ENCODE peak calls at places on chromosomes 16 and 17, in four cellular contexts. D is GM12878, E is HepG2, H is K562. G is an unnamed sample.

GRCh38 chr17:27893834-27894503 is 804 bp upstream of the LYRM9 start:
- DNase-seq in E (no peak), D (no peak), H (no peak), G (no peak)

GRCh38 chr17:62916684-62917571 is 49.1 kb upstream of the TANC2 start:
- DNase-seq in E (no peak), H (peak), D (no peak), G (no peak)

GRCh38 chr17:28743243-28744103 is at the start of gene TRAF4:
- DNase-seq in H (peak), E (peak), D (no peak), G (peak)

GRCh38 chr17:42248351-42249179 is 27.6 kb downstream of the STAT5B start:
- DNase-seq in D (peak), E (peak), H (no peak), G (no peak)

GRCh38 chr17:45722161-45722560 is 62.0 kb upstream of the CRHR1 start:
- DNase-seq in D (no peak), H (peak), E (peak), G (no peak)

GRCh38 chr17:41824086-41824485 is 11.3 kb downstream of the FKBP10 start:
- DNase-seq in D (no peak), E (no peak), H (no peak), G (no peak)

GRCh38 chr16:56609463-56609921 is 1.1 kb downstream of the MT2A start:
- DNase-seq in H (peak), D (peak), E (peak), G (no peak)

GRCh38 chr16:77780378-77780837 is 8.0 kb upstream of the VAT1L start:
- DNase-seq in D (no peak), H (no peak), E (peak), G (no peak)

GRCh38 chr17:83103200-83103937 is 24.0 kb downstream of the METRNL start:
- DNase-seq in D (no peak), H (peak), E (no peak), G (no peak)

GRCh38 chr17:17840751-17841591 is 4.2 kb upstream of the SREBF1 start:
- DNase-seq in E (peak), D (no peak), H (peak), G (no peak)

GRCh38 chr17:82035488-82035887 is 2.0 kb downstream of the DCXR start:
- DNase-seq in D (no peak), E (no peak), H (no peak), G (no peak)

GRCh38 chr17:49496866-49497146 is 1.7 kb downstream of the NGFR start:
- DNase-seq in H (no peak), E (no peak), D (no peak), G (no peak)

GRCh38 chr17:49495842-49496182 is 719 bp downstream of the NGFR start:
- DNase-seq in H (no peak), E (no peak), D (no peak), G (no peak)

GRCh38 chr17:49494399-49494798 is 694 bp upstream of the NGFR start:
- DNase-seq in H (no peak), D (no peak), E (no peak), G (no peak)

GRCh38 chr17:49496183-49496865 is 1.2 kb downstream of the NGFR start:
- DNase-seq in D (no peak), H (peak), E (no peak), G (peak)

DNA sequence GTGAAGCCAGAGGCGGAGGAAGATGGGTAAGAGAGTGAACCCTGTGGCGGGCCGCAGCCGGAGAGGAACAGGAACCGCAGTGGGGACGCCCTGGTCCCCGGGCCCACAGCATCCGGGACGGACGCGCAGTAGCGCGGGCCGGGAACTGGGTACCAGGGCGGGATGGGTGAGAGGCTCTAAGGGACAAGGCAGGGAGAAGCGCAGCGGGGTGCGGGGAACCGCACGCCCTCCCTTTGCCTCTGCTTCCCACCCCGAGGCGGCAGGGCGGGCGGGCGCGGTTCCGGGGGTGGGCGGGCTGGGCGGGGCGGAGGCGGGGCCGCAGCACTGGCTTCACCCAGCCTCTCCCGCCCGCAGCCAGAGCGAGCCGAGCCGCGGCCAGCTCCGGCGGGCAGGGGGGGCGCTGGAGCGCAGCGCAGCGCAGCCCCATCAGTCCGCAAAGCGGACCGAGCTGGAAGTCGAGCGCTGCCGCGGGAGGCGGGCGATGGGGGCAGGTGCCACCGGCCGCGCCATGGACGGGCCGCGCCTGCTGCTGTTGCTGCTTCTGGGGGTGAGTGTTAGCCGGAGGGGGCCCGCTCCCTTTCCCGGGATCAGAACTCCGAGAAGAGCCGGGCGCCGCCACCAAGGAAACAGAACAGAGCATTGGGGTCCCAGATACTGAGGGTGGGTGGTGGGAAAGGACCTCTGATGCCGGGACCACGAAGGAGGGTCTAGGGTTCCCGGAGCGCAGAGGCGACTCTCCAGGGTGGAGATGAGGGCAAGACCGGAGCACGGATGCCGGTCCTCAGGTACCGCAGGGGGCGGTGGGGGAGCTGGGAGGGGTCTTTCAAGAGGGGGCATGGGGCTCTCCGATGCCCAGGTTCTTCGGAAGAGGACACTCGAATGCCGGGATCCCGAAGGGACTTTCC is at the start of gene NGFR:
- DNase-seq in H (peak), D (no peak), E (no peak), G (peak)
- H3K4me2 ChIP-seq in H (peak), D (peak), E (peak), G (peak)

GRCh38 chr17:46727572-46728348 is 90.7 kb downstream of the WNT3 start:
- DNase-seq in E (no peak), D (no peak), H (no peak), G (no peak)
- TF ChIP-seq CBX5 in E (no peak), D (no peak), H (no peak), G (no peak)

DNA sequence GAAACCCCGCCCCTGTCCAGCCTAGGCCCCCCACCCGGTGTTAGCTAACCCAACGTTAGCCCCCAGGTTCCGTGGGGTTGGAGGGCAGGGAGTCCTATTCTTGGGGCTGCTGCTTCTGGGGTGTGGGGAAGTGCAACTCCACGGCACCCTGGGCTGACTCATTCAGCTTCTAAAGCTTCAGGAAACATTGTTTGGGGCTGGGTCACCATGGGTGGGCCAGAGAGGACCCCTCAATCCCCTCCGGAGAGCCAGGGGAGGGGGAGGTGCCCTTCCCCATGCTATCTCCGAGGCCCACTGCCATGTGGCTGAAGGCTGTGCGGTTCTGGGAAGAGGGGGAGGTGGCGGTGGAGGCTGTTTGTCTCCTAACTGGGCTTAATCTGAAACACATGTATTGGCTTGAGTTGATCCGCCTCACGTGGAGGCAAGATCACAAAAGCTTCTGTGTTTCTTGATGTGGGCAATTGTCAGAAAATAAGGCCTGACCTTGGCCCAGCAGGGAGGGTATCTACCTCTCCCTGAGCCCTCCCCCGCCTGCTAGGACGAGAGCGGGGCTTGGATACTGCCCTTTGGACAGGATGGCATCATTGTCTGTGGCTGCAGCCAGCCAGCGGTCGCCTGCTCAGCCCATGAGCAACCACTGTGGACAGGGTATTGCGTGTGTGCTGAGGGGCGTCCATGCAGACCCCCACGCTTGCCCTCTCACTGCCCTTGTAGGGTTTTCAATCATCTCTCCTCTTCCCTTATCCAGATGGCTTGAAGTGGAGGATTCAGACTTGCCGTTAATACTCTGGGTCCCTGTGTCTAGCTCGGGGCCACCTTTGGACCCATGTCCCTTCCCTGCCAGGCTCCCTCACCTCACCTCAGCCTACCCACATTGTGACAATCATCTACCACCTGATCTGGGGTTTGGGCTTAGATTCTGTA is 1.3 kb downstream of the SERPINF1 start:
- DNase-seq in D (no peak), E (peak), H (peak), G (peak)
- TF ChIP-seq KDM1A in D (no peak), E (peak), H (no peak), G (no peak)

GRCh38 chr16:87064731-87065720 is 252.2 kb downstream of the C16orf95 start:
- DNase-seq in E (no peak), D (no peak), H (no peak), G (no peak)
- H3K4me2 ChIP-seq in E (no peak), D (peak), H (no peak), G (no peak)

DNA sequence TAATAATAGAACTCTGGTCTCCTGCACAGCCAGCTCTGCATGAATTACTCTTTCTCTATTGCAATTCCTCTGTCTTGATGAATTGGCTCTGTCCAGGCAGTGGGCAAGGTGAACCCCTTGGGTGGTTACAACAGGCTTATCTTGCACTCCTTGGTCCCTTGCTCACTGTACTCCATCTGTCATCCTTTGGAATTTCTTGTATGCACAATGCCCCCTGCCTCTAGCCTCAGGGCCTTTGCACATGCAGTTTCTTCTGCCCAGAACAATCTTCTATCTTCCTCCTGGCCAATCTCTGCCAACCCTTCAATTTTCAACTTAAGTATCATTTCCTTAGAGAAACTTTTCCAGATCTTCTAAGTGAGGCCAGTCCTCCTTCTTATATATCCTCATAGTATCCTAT is 114.7 kb upstream of the NLRP1 start:
- DNase-seq in D (no peak), E (no peak), H (no peak), G (no peak)
- TF ChIP-seq CBX5 in D (no peak), E (no peak), H (no peak), G (no peak)

G was measured in H1.